ENCODE peak calls at places on chromosomes 11 and 22, in nine cellular contexts. B is HCEC 1CT; P is psoas muscle; V is cardiac muscle cell; C is NCI-H2171 treated with DMSO at 0.1 percent for 48 hours; T is fibroblast of lung; R is activated CD4-positive, CD25-positive, alpha-beta regulatory T cell; U is right cardiac atrium; W is prostate gland. L is an unnamed sample.

GRCh38 chr22:23713696-23714595 is 23.1 kb downstream of the RGL4 start:
- DNase-seq in B (no peak), P (no peak), V (no peak), C (no peak), T (no peak), R (no peak), U (no peak), W (no peak), L (no peak)

GRCh38 chr22:29147241-29147919 is 58.3 kb upstream of the EMID1 start:
- DNase-seq in B (no peak), P (peak; percentile 53), V (no peak), C (no peak), T (no peak), R (no peak), U (no peak), W (no peak), L (no peak)

GRCh38 chr22:33715626-33716025 is 204.7 kb downstream of the LARGE1 start:
- DNase-seq in B (no peak), P (no peak), V (no peak), C (no peak), T (no peak), R (no peak), U (no peak), W (no peak), L (no peak)

GRCh38 chr11:13479688-13480087 is 16.1 kb downstream of the PTH start:
- DNase-seq in B (no peak), P (no peak), V (no peak), C (no peak), T (no peak), R (no peak), U (no peak), W (no peak), L (no peak)

GRCh38 chr11:75879737-75880136 is 64.7 kb downstream of the UVRAG start:
- DNase-seq in B (no peak), P (no peak), V (no peak), C (no peak), T (no peak), R (no peak), U (no peak), W (no peak), L (no peak)

GRCh38 chr22:25874327-25874726 is 132.3 kb downstream of the MYO18B start:
- DNase-seq in B (no peak), P (no peak), V (no peak), C (no peak), T (no peak), R (no peak), U (no peak), W (no peak), L (no peak)

GRCh38 chr22:26751217-26751616 is 93.8 kb downstream of the MIAT start:
- DNase-seq in B (no peak), P (no peak), V (peak; percentile 61), C (no peak), T (no peak), R (no peak), U (no peak), W (no peak), L (no peak)

GRCh38 chr11:72577271-72577681 is 96.9 kb downstream of the PDE2A start:
- DNase-seq in B (no peak), P (peak; percentile 10), V (no peak), C (no peak), T (no peak), R (no peak), U (no peak), W (no peak), L (no peak)

GRCh38 chr11:2574043-2574552 is 125.7 kb downstream of the KCNQ1OT1 start:
- DNase-seq in B (no peak), P (peak; percentile 22), V (no peak), C (no peak), T (no peak), R (no peak), U (no peak), W (no peak), L (no peak)

GRCh38 chr22:50018608-50019291 is 6.2 kb upstream of the IL17REL start:
- DNase-seq in B (no peak), P (no peak), V (no peak), C (no peak), T (no peak), R (no peak), U (no peak), W (no peak), L (no peak)

GRCh38 chr11:37804666-37805065 is 1206.6 kb upstream of the RAG2 start:
- DNase-seq in B (no peak), P (no peak), V (no peak), C (no peak), T (peak; percentile 3), R (no peak), U (no peak), W (no peak), L (no peak)

GRCh38 chr11:112523477-112523876 is 262.8 kb upstream of the PLET1 start:
- DNase-seq in B (no peak), P (no peak), V (peak; percentile 6), C (no peak), T (no peak), R (no peak), U (peak; percentile 25), W (no peak), L (no peak)

GRCh38 chr11:120027546-120028180 is 110.2 kb downstream of the TRIM29 start:
- DNase-seq in B (no peak), P (no peak), V (no peak), C (no peak), T (no peak), R (no peak), U (no peak), W (no peak), L (no peak)

L was measured in D721Med.